ENCODE peak calls at places on chromosomes 11 and 22, in four cellular contexts. K, U, R and N are unnamed samples.

GRCh38 chr22:47282366-47282765 is 519.9 kb downstream of the TBC1D22A start:
- DNase-seq in R (no peak), K (no peak), U (no peak), N (no peak)

GRCh38 chr11:77884186-77884828 is 63.4 kb downstream of the AAMDC start:
- DNase-seq in K (no peak), R (no peak), U (peak; percentile 85), N (peak; percentile 92)

GRCh38 chr22:41197808-41198585 is 7.1 kb upstream of the L3MBTL2 start:
- DNase-seq in U (no peak), K (peak; percentile 58), R (peak; percentile 86), N (peak; percentile 70)

GRCh38 chr11:128365044-128365443 is 222.3 kb downstream of the ETS1 start:
- DNase-seq in R (no peak), K (no peak), U (peak; percentile 70), N (peak; percentile 74)

GRCh38 chr11:120863359-120863758 is 160.5 kb upstream of the TBCEL start:
- DNase-seq in R (no peak), K (no peak), U (peak; percentile 12), N (peak; percentile 14)

GRCh38 chr11:116687458-116688201 is 85.2 kb downstream of the BUD13 start:
- DNase-seq in U (peak; percentile 4), K (no peak), R (no peak), N (no peak)

GRCh38 chr11:43947003-43947500 is 4.6 kb downstream of the C11orf96 start:
- DNase-seq in U (no peak), R (peak; percentile 81), K (no peak), N (peak; percentile 88)

GRCh38 chr11:13051257-13051656 is 42.1 kb downstream of the RASSF10 start:
- DNase-seq in U (peak; percentile 16), R (no peak), K (no peak), N (no peak)

GRCh38 chr11:116420770-116421528 is 351.8 kb downstream of the BUD13 start:
- DNase-seq in U (no peak), K (no peak), R (no peak), N (no peak)

GRCh38 chr11:48013269-48013901 is 33.0 kb downstream of the PTPRJ start:
- DNase-seq in U (peak; percentile 41), K (peak; percentile 64), R (peak; percentile 70), N (peak; percentile 62)

GRCh38 chr22:35524966-35525686 is 15.5 kb upstream of the RASD2 start:
- DNase-seq in K (no peak), R (no peak), U (peak; percentile 56), N (peak; percentile 55)

GRCh38 chr11:5004429-5005274 is 10.0 kb downstream of the OR51L1 start:
- DNase-seq in R (peak; percentile 43), U (peak; percentile 57), K (no peak), N (peak; percentile 54)

GRCh38 chr11:91078221-91078620 is 855.4 kb upstream of the CHORDC1 start:
- DNase-seq in U (no peak), K (no peak), R (no peak), N (no peak)

GRCh38 chr11:67379061-67380058 is 6.0 kb upstream of the CLCF1 start:
- DNase-seq in R (no peak), K (no peak), U (peak; percentile 82), N (peak; percentile 66)

GRCh38 chr11:1555713-1556153 is 16.3 kb downstream of the DUSP8 start:
- DNase-seq in U (no peak), K (no peak), R (no peak), N (no peak)

GRCh38 chr22:50306753-50307749 is at the start of gene PLXNB2:
- DNase-seq in U (peak; percentile 93), K (peak; percentile 89), R (peak; percentile 59), N (peak; percentile 81)

GRCh38 chr11:15560689-15561467 is 446.2 kb downstream of the INSC start:
- DNase-seq in K (no peak), U (no peak), R (no peak), N (no peak)

GRCh38 chr11:78417175-78417887 is at the start of gene GAB2:
- DNase-seq in R (no peak), U (no peak), K (peak; percentile 61), N (no peak)

GRCh38 chr11:30855383-30856006 is 269.3 kb upstream of the MPPED2 start:
- DNase-seq in R (no peak), U (peak; percentile 28), K (no peak), N (peak; percentile 11)

GRCh38 chr11:26623076-26623666 is 51.1 kb upstream of the MUC15 start:
- DNase-seq in R (no peak), K (no peak), U (no peak), N (peak; percentile 42)

GRCh38 chr11:36116161-36116560 is 172.3 kb downstream of the LDLRAD3 start:
- DNase-seq in U (no peak), R (no peak), K (no peak), N (no peak)

GRCh38 chr11:26088391-26088790 is 243.5 kb upstream of the ANO3 start:
- DNase-seq in K (no peak), U (peak; percentile 9), R (no peak), N (no peak)

GRCh38 chr22:34414467-34415440 is 494.5 kb upstream of the LARGE1 start:
- DNase-seq in K (no peak), U (no peak), R (peak; percentile 5), N (no peak)